ENCODE peak calls at places on chromosomes 12 and 14, in five cellular contexts. H is stimulated activated CD4-positive, alpha-beta T cell treated with anti-CD3 and anti-CD28 coated beads, TNF-alpha, amount 100 ng/mL, for 1 hour; N is mucosa of descending colon; U is activated T-helper 1 cell treated with Interleukin-2 at 50 U/mL for 16 hours; K is AG10803. P is an unnamed sample.

GRCh38 chr12:112299704-112300103 is 82.5 kb downstream of the HECTD4 start:
- DNase-seq in H (no peak), K (no peak), N (no peak), U (no peak), P (no peak)

GRCh38 chr12:96094201-96094600 is 58.8 kb upstream of the LTA4H start:
- DNase-seq in K (no peak), U (no peak), H (no peak), N (peak; percentile 21), P (no peak)

GRCh38 chr12:3313655-3314305 is 177.2 kb upstream of the PRMT8 start:
- DNase-seq in N (peak; percentile 14), H (no peak), K (peak; percentile 13), U (no peak), P (no peak)

GRCh38 chr14:90416649-90417237 is 19.9 kb downstream of the CALM1 start:
- DNase-seq in H (no peak), K (no peak), U (no peak), N (no peak), P (no peak)

GRCh38 chr12:57332646-57333312 is 81.8 kb upstream of the STAC3 start:
- DNase-seq in H (no peak), K (peak; percentile 2), U (no peak), N (no peak), P (peak; percentile 16)

GRCh38 chr14:103552011-103552797 is 10.3 kb downstream of the BAG5 start:
- DNase-seq in K (peak; percentile 86), N (no peak), U (no peak), H (no peak), P (peak; percentile 67)

GRCh38 chr14:23183479-23183878 is at the start of gene SLC7A8:
- DNase-seq in U (peak; percentile 4), H (peak; percentile 9), N (peak; percentile 70), K (no peak), P (no peak)

GRCh38 chr12:85310025-85310424 is 30.0 kb downstream of the ALX1 start:
- DNase-seq in H (no peak), N (no peak), U (no peak), K (no peak), P (no peak)

GRCh38 chr12:110545812-110546211 is 37.3 kb downstream of the PPTC7 start:
- DNase-seq in K (no peak), U (no peak), N (no peak), H (no peak), P (no peak)

GRCh38 chr12:69642531-69642930 is 31.8 kb upstream of the LRRC10 start:
- DNase-seq in U (no peak), K (no peak), H (no peak), N (no peak), P (no peak)

GRCh38 chr12:91178139-91178561 is 4.5 kb downstream of the DCN start:
- DNase-seq in K (peak; percentile 66), H (no peak), N (no peak), U (no peak), P (peak; percentile 8)

GRCh38 chr14:101573289-101573688 is 12.0 kb downstream of the DIO3 start:
- DNase-seq in K (no peak), N (no peak), H (no peak), U (no peak), P (no peak)

GRCh38 chr12:102374190-102374589 is 106.2 kb downstream of the IGF1 start:
- DNase-seq in U (no peak), N (no peak), K (no peak), H (no peak), P (no peak)